ENCODE peak calls at places on chromosomes 3 and 15, in eight cellular contexts. One of them, this sample, is unnamed.
A peak's percentile ranks its signal among the peaks of the same experiment; 100 is the strongest.

GRCh38 chr3:114380233-114380645 is 86.4 kb downstream of the TIGIT start:
- DNase-seq in H1: no peak
- DNase-seq in heart right ventricle: peak; percentile 81
- DNase-seq in keratinocyte: no peak
- DNase-seq in neural progenitor cell: peak; percentile 5
- DNase-seq in heart left ventricle: peak; percentile 80
- DNase-seq in NT2/D1: no peak
- DNase-seq in CD8-positive, alpha-beta memory T cell: no peak
- DNase-seq in this sample: peak; percentile 83

GRCh38 chr3:191961529-191961928 is 500.6 kb downstream of the PYDC2 start:
- DNase-seq in neural progenitor cell: no peak
- DNase-seq in keratinocyte: no peak
- DNase-seq in H1: no peak
- DNase-seq in heart left ventricle: no peak
- DNase-seq in NT2/D1: no peak
- DNase-seq in heart right ventricle: no peak
- DNase-seq in CD8-positive, alpha-beta memory T cell: no peak
- DNase-seq in this sample: no peak

GRCh38 chr15:29883126-29883525 is 60.9 kb upstream of the TJP1 start:
- DNase-seq in CD8-positive, alpha-beta memory T cell: no peak
- DNase-seq in H1: no peak
- DNase-seq in neural progenitor cell: peak; percentile 64
- DNase-seq in NT2/D1: no peak
- DNase-seq in keratinocyte: no peak
- DNase-seq in heart right ventricle: no peak
- DNase-seq in heart left ventricle: no peak
- DNase-seq in this sample: no peak

GRCh38 chr15:65533057-65533752 is 2.9 kb downstream of the HACD3 start:
- DNase-seq in CD8-positive, alpha-beta memory T cell: no peak
- DNase-seq in keratinocyte: no peak
- DNase-seq in heart left ventricle: no peak
- DNase-seq in H1: no peak
- DNase-seq in neural progenitor cell: peak; percentile 23
- DNase-seq in NT2/D1: no peak
- DNase-seq in heart right ventricle: no peak
- DNase-seq in this sample: no peak

GRCh38 chr15:69919816-69920215 is 177.9 kb downstream of the TLE3 start:
- DNase-seq in CD8-positive, alpha-beta memory T cell: no peak
- DNase-seq in NT2/D1: peak; percentile 59
- DNase-seq in neural progenitor cell: peak; percentile 95
- DNase-seq in H1: no peak
- DNase-seq in heart right ventricle: no peak
- DNase-seq in keratinocyte: no peak
- DNase-seq in heart left ventricle: no peak
- DNase-seq in this sample: no peak

GRCh38 chr15:73620078-73620477 is 13.1 kb downstream of the NPTN start:
- DNase-seq in heart right ventricle: no peak
- DNase-seq in keratinocyte: no peak
- DNase-seq in CD8-positive, alpha-beta memory T cell: no peak
- DNase-seq in H1: no peak
- DNase-seq in heart left ventricle: no peak
- DNase-seq in NT2/D1: no peak
- DNase-seq in neural progenitor cell: no peak
- DNase-seq in this sample: no peak

GRCh38 chr3:109050591-109051167 is 67.3 kb downstream of the MORC1 start:
- DNase-seq in H1: peak; percentile 2
- DNase-seq in heart left ventricle: no peak
- DNase-seq in NT2/D1: no peak
- DNase-seq in neural progenitor cell: peak; percentile 16
- DNase-seq in CD8-positive, alpha-beta memory T cell: no peak
- DNase-seq in heart right ventricle: no peak
- DNase-seq in keratinocyte: no peak
- DNase-seq in this sample: peak; percentile 35

GRCh38 chr15:39704684-39705083 is 78.0 kb downstream of the FSIP1 start:
- DNase-seq in heart left ventricle: no peak
- DNase-seq in H1: peak; percentile 25
- DNase-seq in heart right ventricle: no peak
- DNase-seq in CD8-positive, alpha-beta memory T cell: no peak
- DNase-seq in neural progenitor cell: no peak
- DNase-seq in keratinocyte: no peak
- DNase-seq in NT2/D1: peak; percentile 18
- DNase-seq in this sample: no peak

GRCh38 chr3:194879126-194879887 is 193.6 kb downstream of the FAM43A start:
- DNase-seq in CD8-positive, alpha-beta memory T cell: no peak
- DNase-seq in H1: no peak
- DNase-seq in NT2/D1: no peak
- DNase-seq in neural progenitor cell: no peak
- DNase-seq in heart right ventricle: peak; percentile 50
- DNase-seq in heart left ventricle: peak; percentile 44
- DNase-seq in keratinocyte: no peak
- DNase-seq in this sample: no peak

GRCh38 chr15:98878172-98878571 is 129.4 kb downstream of the PGPEP1L start:
- DNase-seq in neural progenitor cell: no peak
- DNase-seq in H1: no peak
- DNase-seq in keratinocyte: no peak
- DNase-seq in NT2/D1: no peak
- DNase-seq in heart left ventricle: no peak
- DNase-seq in CD8-positive, alpha-beta memory T cell: no peak
- DNase-seq in heart right ventricle: no peak
- DNase-seq in this sample: no peak

GRCh38 chr3:149959443-149959842 is 11.3 kb downstream of the PFN2 start:
- DNase-seq in heart left ventricle: no peak
- DNase-seq in CD8-positive, alpha-beta memory T cell: no peak
- DNase-seq in H1: no peak
- DNase-seq in keratinocyte: no peak
- DNase-seq in heart right ventricle: no peak
- DNase-seq in neural progenitor cell: no peak
- DNase-seq in NT2/D1: no peak
- DNase-seq in this sample: no peak

GRCh38 chr3:57397175-57398026 is 104.9 kb upstream of the ASB14 start:
- DNase-seq in CD8-positive, alpha-beta memory T cell: peak; percentile 15
- DNase-seq in keratinocyte: peak; percentile 1
- DNase-seq in neural progenitor cell: peak; percentile 59
- DNase-seq in heart right ventricle: peak; percentile 7
- DNase-seq in NT2/D1: peak; percentile 18
- DNase-seq in H1: peak; percentile 39
- DNase-seq in heart left ventricle: peak; percentile 29
- DNase-seq in this sample: peak; percentile 76

GRCh38 chr3:186931487-186932280 is 1.4 kb downstream of the ST6GAL1 start:
- DNase-seq in CD8-positive, alpha-beta memory T cell: peak; percentile 63
- DNase-seq in keratinocyte: no peak
- DNase-seq in heart left ventricle: peak; percentile 56
- DNase-seq in H1: no peak
- DNase-seq in neural progenitor cell: peak; percentile 44
- DNase-seq in heart right ventricle: peak; percentile 52
- DNase-seq in NT2/D1: no peak
- DNase-seq in this sample: peak; percentile 64

GRCh38 chr15:101501703-101502373 is 12.3 kb upstream of the PCSK6 start:
- DNase-seq in heart right ventricle: no peak
- DNase-seq in CD8-positive, alpha-beta memory T cell: no peak
- DNase-seq in H1: peak; percentile 36
- DNase-seq in keratinocyte: no peak
- DNase-seq in neural progenitor cell: peak; percentile 81
- DNase-seq in NT2/D1: no peak
- DNase-seq in heart left ventricle: no peak
- DNase-seq in this sample: no peak

GRCh38 chr3:157300091-157300490 is 136.6 kb upstream of the PTX3 start:
- DNase-seq in H1: no peak
- DNase-seq in CD8-positive, alpha-beta memory T cell: no peak
- DNase-seq in keratinocyte: no peak
- DNase-seq in NT2/D1: no peak
- DNase-seq in heart left ventricle: no peak
- DNase-seq in neural progenitor cell: no peak
- DNase-seq in heart right ventricle: no peak
- DNase-seq in this sample: no peak

GRCh38 chr3:48952510-48953118 is 34.0 kb downstream of the ARIH2 start:
- DNase-seq in neural progenitor cell: peak; percentile 50
- DNase-seq in H1: peak; percentile 7
- DNase-seq in heart left ventricle: peak; percentile 36
- DNase-seq in CD8-positive, alpha-beta memory T cell: peak; percentile 32
- DNase-seq in keratinocyte: no peak
- DNase-seq in NT2/D1: peak; percentile 35
- DNase-seq in heart right ventricle: peak; percentile 22
- DNase-seq in this sample: peak; percentile 63

GRCh38 chr3:48409291-48410201 is 20.3 kb downstream of the PLXNB1 start:
- DNase-seq in heart right ventricle: no peak
- DNase-seq in NT2/D1: no peak
- DNase-seq in neural progenitor cell: no peak
- DNase-seq in keratinocyte: no peak
- DNase-seq in CD8-positive, alpha-beta memory T cell: peak; percentile 0
- DNase-seq in heart left ventricle: peak; percentile 14
- DNase-seq in H1: no peak
- DNase-seq in this sample: no peak

GRCh38 chr3:179512398-179512797 is 50.3 kb upstream of the ACTL6A start:
- DNase-seq in neural progenitor cell: no peak
- DNase-seq in H1: no peak
- DNase-seq in NT2/D1: no peak
- DNase-seq in heart left ventricle: no peak
- DNase-seq in heart right ventricle: no peak
- DNase-seq in CD8-positive, alpha-beta memory T cell: no peak
- DNase-seq in keratinocyte: no peak
- DNase-seq in this sample: no peak
- H3K4me1 ChIP-seq in neural progenitor cell: peaks cover 3% of the 10 kb centered on the region
- H3K4me1 ChIP-seq in H1: no peaks in the 10 kb centered on the region
- H3K4me1 ChIP-seq in NT2/D1: no peaks in the 10 kb centered on the region
- H3K4me1 ChIP-seq in heart left ventricle: peaks cover 9% of the 10 kb centered on the region
- H3K4me1 ChIP-seq in heart right ventricle: no peaks in the 10 kb centered on the region
- H3K4me1 ChIP-seq in CD8-positive, alpha-beta memory T cell: no peaks in the 10 kb centered on the region
- H3K4me1 ChIP-seq in keratinocyte: peaks cover 10% of the 10 kb centered on the region
- H3K4me1 ChIP-seq in this sample: no peaks in the 10 kb centered on the region

GRCh38 chr15:92075764-92076163 is 222.3 kb downstream of the SLCO3A1 start:
- DNase-seq in heart left ventricle: no peak
- DNase-seq in heart right ventricle: no peak
- DNase-seq in keratinocyte: no peak
- DNase-seq in H1: no peak
- DNase-seq in CD8-positive, alpha-beta memory T cell: no peak
- DNase-seq in neural progenitor cell: no peak
- DNase-seq in NT2/D1: no peak
- DNase-seq in this sample: no peak

GRCh38 chr15:92076536-92076935 is 223.0 kb downstream of the SLCO3A1 start:
- DNase-seq in NT2/D1: no peak
- DNase-seq in heart right ventricle: no peak
- DNase-seq in H1: no peak
- DNase-seq in heart left ventricle: no peak
- DNase-seq in keratinocyte: no peak
- DNase-seq in neural progenitor cell: no peak
- DNase-seq in CD8-positive, alpha-beta memory T cell: no peak
- DNase-seq in this sample: no peak

GRCh38 chr15:92079047-92079446 is 225.5 kb downstream of the SLCO3A1 start:
- DNase-seq in heart right ventricle: no peak
- DNase-seq in keratinocyte: no peak
- DNase-seq in neural progenitor cell: peak; percentile 34
- DNase-seq in CD8-positive, alpha-beta memory T cell: no peak
- DNase-seq in heart left ventricle: no peak
- DNase-seq in H1: no peak
- DNase-seq in NT2/D1: no peak
- DNase-seq in this sample: no peak

GRCh38 chr15:92078270-92078669 is 224.8 kb downstream of the SLCO3A1 start:
- DNase-seq in neural progenitor cell: no peak
- DNase-seq in keratinocyte: no peak
- DNase-seq in H1: no peak
- DNase-seq in CD8-positive, alpha-beta memory T cell: no peak
- DNase-seq in heart right ventricle: no peak
- DNase-seq in NT2/D1: no peak
- DNase-seq in heart left ventricle: no peak
- DNase-seq in this sample: no peak

DNA sequence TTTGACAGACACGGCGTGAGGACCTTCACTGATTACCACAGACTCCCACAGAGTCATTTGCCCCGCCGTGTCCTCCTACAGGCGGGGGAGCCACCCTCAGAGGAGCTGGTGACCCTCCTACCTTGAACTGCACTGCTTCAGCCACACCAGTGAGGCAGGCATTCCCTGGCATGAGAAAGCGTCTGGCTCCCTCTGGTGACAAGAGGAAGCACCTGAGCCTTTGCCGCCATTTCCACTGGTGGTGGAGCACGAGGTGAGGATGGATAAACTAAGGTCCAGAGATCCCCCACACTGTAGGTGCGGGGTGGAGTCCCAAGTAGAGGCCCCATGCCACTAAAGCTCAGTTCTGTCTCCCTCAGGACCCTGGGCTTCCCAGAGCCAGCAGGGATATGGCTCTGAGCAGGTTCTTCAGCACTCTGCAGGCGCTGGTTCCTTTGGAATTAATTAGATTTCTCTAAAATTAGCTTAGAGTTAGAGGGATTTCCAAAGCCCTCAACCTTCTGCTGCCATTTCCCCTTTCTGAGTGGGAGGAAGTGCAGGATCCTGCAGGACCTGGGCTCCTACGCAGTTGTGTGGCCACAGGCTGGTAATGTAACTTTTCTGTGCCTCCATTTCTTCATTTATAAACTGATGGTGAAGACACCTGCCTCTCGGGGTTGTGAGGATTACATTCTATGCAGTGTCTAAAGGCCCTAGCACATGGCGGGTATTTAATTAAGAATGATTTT is 224.0 kb downstream of the SLCO3A1 start:
- DNase-seq in H1: peak; percentile 38
- DNase-seq in heart right ventricle: peak; percentile 83
- DNase-seq in neural progenitor cell: peak; percentile 88
- DNase-seq in keratinocyte: no peak
- DNase-seq in heart left ventricle: peak; percentile 72
- DNase-seq in CD8-positive, alpha-beta memory T cell: peak; percentile 21
- DNase-seq in NT2/D1: peak; percentile 63
- DNase-seq in this sample: peak; percentile 64
- H3K27me3 ChIP-seq in H1: no peaks in the 10 kb centered on the region
- H3K27me3 ChIP-seq in heart right ventricle: no peaks in the 10 kb centered on the region
- H3K27me3 ChIP-seq in neural progenitor cell: no peaks in the 10 kb centered on the region
- H3K27me3 ChIP-seq in keratinocyte: no peaks in the 10 kb centered on the region
- H3K27me3 ChIP-seq in heart left ventricle: no peaks in the 10 kb centered on the region
- H3K27me3 ChIP-seq in CD8-positive, alpha-beta memory T cell: no peaks in the 10 kb centered on the region
- H3K27me3 ChIP-seq in NT2/D1: no peaks in the 10 kb centered on the region
- H3K27me3 ChIP-seq in this sample: no peaks in the 10 kb centered on the region

GRCh38 chr15:85500729-85501128 is 120.3 kb downstream of the AKAP13 start:
- DNase-seq in neural progenitor cell: peak; percentile 73
- DNase-seq in H1: no peak
- DNase-seq in CD8-positive, alpha-beta memory T cell: no peak
- DNase-seq in heart right ventricle: peak; percentile 45
- DNase-seq in NT2/D1: no peak
- DNase-seq in keratinocyte: no peak
- DNase-seq in heart left ventricle: peak; percentile 40
- DNase-seq in this sample: no peak
- H3K4me1 ChIP-seq in neural progenitor cell: peaks cover 34% of the 10 kb centered on the region
- H3K4me1 ChIP-seq in H1: peaks cover 3% of the 10 kb centered on the region
- H3K4me1 ChIP-seq in CD8-positive, alpha-beta memory T cell: peaks cover 26% of the 10 kb centered on the region
- H3K4me1 ChIP-seq in heart right ventricle: peaks cover 17% of the 10 kb centered on the region
- H3K4me1 ChIP-seq in NT2/D1: no peaks in the 10 kb centered on the region
- H3K4me1 ChIP-seq in keratinocyte: no peaks in the 10 kb centered on the region
- H3K4me1 ChIP-seq in heart left ventricle: peaks cover 83% of the 10 kb centered on the region
- H3K4me1 ChIP-seq in this sample: peaks cover 31% of the 10 kb centered on the region

DNA sequence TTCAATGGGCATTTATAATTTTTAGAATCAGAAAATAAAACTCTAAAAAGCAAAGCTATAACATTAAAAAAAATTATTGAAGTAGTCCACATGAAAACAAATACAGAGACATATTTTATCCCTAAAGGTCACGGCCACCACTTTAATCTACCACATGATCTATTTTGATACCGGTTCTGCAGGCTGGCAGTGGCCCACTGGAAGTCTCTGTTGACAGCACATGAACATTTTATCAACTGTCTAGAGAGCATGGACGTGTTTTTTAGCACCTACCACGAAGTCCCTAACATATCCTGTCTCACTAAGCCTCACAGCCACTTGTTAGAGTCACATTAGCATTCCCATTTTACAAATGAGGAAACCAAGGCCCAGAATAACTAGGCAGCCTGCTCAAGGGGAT is 1.8 kb upstream of the CPA3 start:
- DNase-seq in keratinocyte: no peak
- DNase-seq in heart right ventricle: no peak
- DNase-seq in heart left ventricle: no peak
- DNase-seq in neural progenitor cell: no peak
- DNase-seq in NT2/D1: no peak
- DNase-seq in H1: no peak
- DNase-seq in CD8-positive, alpha-beta memory T cell: no peak
- DNase-seq in this sample: no peak
- H3K27me3 ChIP-seq in keratinocyte: no peaks in the 10 kb centered on the region
- H3K27me3 ChIP-seq in heart right ventricle: no peaks in the 10 kb centered on the region
- H3K27me3 ChIP-seq in heart left ventricle: peaks cover 5% of the 10 kb centered on the region
- H3K27me3 ChIP-seq in neural progenitor cell: no peaks in the 10 kb centered on the region
- H3K27me3 ChIP-seq in NT2/D1: no peaks in the 10 kb centered on the region
- H3K27me3 ChIP-seq in H1: no peaks in the 10 kb centered on the region
- H3K27me3 ChIP-seq in CD8-positive, alpha-beta memory T cell: no peaks in the 10 kb centered on the region
- H3K27me3 ChIP-seq in this sample: no peaks in the 10 kb centered on the region

This sample was measured in Caco-2.